ENCODE peak calls at places on chromosomes 1 and 21, in six cellular contexts. O, E, L, A, Z and V are unnamed samples.

GRCh38 chr1:96445296-96445695 is 276.3 kb upstream of the PTBP2 start:
- DNase-seq in O (no peak), E (no peak), L (no peak), A (no peak), Z (no peak), V (no peak)

GRCh38 chr21:35084869-35085268 is 35.8 kb upstream of the RUNX1 start:
- DNase-seq in O (no peak), L (no peak), E (peak; percentile 69), Z (no peak), A (no peak), V (no peak)

GRCh38 chr1:47222476-47222875 is 9.5 kb downstream of the TAL1 start:
- DNase-seq in O (no peak), L (no peak), Z (no peak), A (no peak), E (no peak), V (no peak)

GRCh38 chr1:204623365-204623893 is 62.1 kb downstream of the LRRN2 start:
- DNase-seq in E (peak; percentile 71), L (no peak), A (no peak), O (no peak), Z (no peak), V (no peak)

GRCh38 chr1:207145401-207146058 is 41.5 kb downstream of the C4BPA start:
- DNase-seq in E (no peak), Z (no peak), L (no peak), A (no peak), O (no peak), V (no peak)

GRCh38 chr1:225962440-225962975 is 21.5 kb upstream of the LEFTY2 start:
- DNase-seq in L (peak; percentile 65), O (no peak), A (no peak), E (peak; percentile 48), Z (no peak), V (peak; percentile 89)

GRCh38 chr1:197314672-197315071 is 46.6 kb downstream of the CRB1 start:
- DNase-seq in E (no peak), L (no peak), Z (no peak), O (no peak), A (no peak), V (no peak)

GRCh38 chr1:19338323-19338762 is 26.2 kb downstream of the SLC66A1 start:
- DNase-seq in A (no peak), L (no peak), Z (no peak), O (peak; percentile 71), E (no peak), V (no peak)

GRCh38 chr1:115258302-115258866 is 79.7 kb downstream of the NGF start:
- DNase-seq in E (no peak), A (no peak), L (no peak), Z (no peak), O (no peak), V (no peak)

GRCh38 chr1:181849071-181849470 is 212.4 kb downstream of the ZNF648 start:
- DNase-seq in E (no peak), Z (no peak), O (no peak), L (no peak), A (no peak), V (no peak)

GRCh38 chr1:169546087-169546995 is 39.9 kb downstream of the F5 start:
- DNase-seq in Z (peak; percentile 38), E (peak; percentile 11), O (peak; percentile 66), L (no peak), A (peak; percentile 61), V (no peak)

GRCh38 chr1:54361342-54361741 is 44.9 kb downstream of the SSBP3 start:
- DNase-seq in O (peak; percentile 16), L (no peak), A (no peak), E (no peak), Z (no peak), V (no peak)

GRCh38 chr1:6770727-6771567 is 14.3 kb upstream of the CAMTA1 start:
- DNase-seq in O (no peak), E (peak; percentile 63), A (no peak), L (no peak), Z (no peak), V (no peak)

GRCh38 chr1:58848818-58849411 is 65.1 kb upstream of the JUN start:
- DNase-seq in Z (peak; percentile 48), A (no peak), E (peak; percentile 76), O (peak; percentile 74), L (no peak), V (no peak)

GRCh38 chr1:27299385-27300252 is 22.3 kb upstream of the TMEM222 start:
- DNase-seq in L (no peak), A (no peak), E (peak; percentile 54), Z (peak; percentile 52), O (peak; percentile 33), V (no peak)

GRCh38 chr1:33424205-33424604 is 6.7 kb downstream of the PHC2 start:
- DNase-seq in E (no peak), A (no peak), L (no peak), Z (no peak), O (no peak), V (no peak)

GRCh38 chr1:166884040-166884642 is 8.1 kb upstream of the TADA1 start:
- DNase-seq in O (no peak), A (peak; percentile 20), E (no peak), Z (no peak), L (peak; percentile 10), V (peak; percentile 81)

GRCh38 chr1:29829448-29830344 is 593.4 kb downstream of the PTPRU start:
- DNase-seq in Z (no peak), E (no peak), A (no peak), L (no peak), O (no peak), V (peak; percentile 33)

GRCh38 chr1:153343811-153344717 is 4.6 kb downstream of the PGLYRP4 start:
- DNase-seq in L (no peak), A (no peak), Z (no peak), O (no peak), E (no peak), V (peak; percentile 22)

GRCh38 chr1:239107676-239108075 is 278.7 kb upstream of the CHRM3 start:
- DNase-seq in Z (no peak), E (no peak), A (no peak), O (no peak), L (no peak), V (no peak)

GRCh38 chr1:180182721-180183311 is 28.1 kb downstream of the QSOX1 start:
- DNase-seq in Z (peak; percentile 7), L (no peak), A (peak; percentile 57), O (peak; percentile 85), E (no peak), V (peak; percentile 66)

GRCh38 chr1:228860911-228861829 is 125.9 kb downstream of the RHOU start:
- DNase-seq in A (no peak), O (no peak), Z (no peak), L (no peak), E (peak; percentile 95), V (no peak)

GRCh38 chr1:22252902-22253790 is 110.2 kb upstream of the WNT4 start:
- DNase-seq in O (no peak), E (no peak), L (no peak), A (no peak), Z (no peak), V (no peak)

GRCh38 chr1:29325675-29326074 is 89.4 kb downstream of the PTPRU start:
- DNase-seq in E (no peak), A (no peak), O (no peak), L (no peak), Z (no peak), V (peak; percentile 42)

GRCh38 chr1:156146749-156147405 is 6.5 kb upstream of the SEMA4A start:
- DNase-seq in E (no peak), Z (no peak), L (no peak), A (peak; percentile 37), O (peak; percentile 16), V (peak; percentile 83)

GRCh38 chr1:54409156-54410142 is 3.3 kb upstream of the SSBP3 start:
- DNase-seq in A (no peak), O (no peak), Z (no peak), E (no peak), L (no peak), V (no peak)

GRCh38 chr1:59601032-59601431 is 213.7 kb upstream of the HOOK1 start:
- DNase-seq in Z (peak; percentile 92), L (no peak), E (no peak), O (no peak), A (no peak), V (no peak)

GRCh38 chr1:162178432-162178831 is 108.9 kb downstream of the NOS1AP start:
- DNase-seq in E (no peak), O (peak; percentile 92), Z (no peak), L (no peak), A (peak; percentile 80), V (no peak)

GRCh38 chr1:32393832-32394140 is 455 bp downstream of the BSDC1 start:
- DNase-seq in Z (peak; percentile 50), L (no peak), E (no peak), A (no peak), O (no peak), V (no peak)

GRCh38 chr1:33683913-33684312 is 180.0 kb upstream of the HMGB4 start:
- DNase-seq in Z (no peak), A (no peak), O (no peak), E (no peak), L (no peak), V (no peak)